ENCODE peak calls at places on chromosomes 7 and 10, in four cellular contexts. I is neural progenitor cell, M is PC-3, F is GM23248. Y is an unnamed sample.

GRCh38 chr10:35434533-35434932 is 98.2 kb downstream of the CCNY start:
- DNase-seq in I (no peak), F (no peak), M (no peak), Y (no peak)

GRCh38 chr7:105796365-105796764 is 80.0 kb downstream of the ATXN7L1 start:
- DNase-seq in I (no peak), M (no peak), F (peak), Y (no peak)

GRCh38 chr7:137953043-137953691 is 48.7 kb downstream of the CREB3L2 start:
- DNase-seq in M (no peak), I (peak), F (peak), Y (no peak)

GRCh38 chr7:148334959-148335577 is 255.5 kb upstream of the C7orf33 start:
- DNase-seq in I (peak), M (peak), F (no peak), Y (no peak)

GRCh38 chr7:132504851-132505250 is 71.4 kb downstream of the PLXNA4 start:
- DNase-seq in M (no peak), I (no peak), F (no peak), Y (no peak)

GRCh38 chr10:19212590-19212989 is 164.0 kb downstream of the MALRD1 start:
- DNase-seq in I (no peak), M (no peak), F (no peak), Y (no peak)

GRCh38 chr10:96642973-96643372 is 56.2 kb upstream of the TM9SF3 start:
- DNase-seq in M (peak), F (peak), I (peak), Y (peak)

GRCh38 chr7:990352-991005 is 7.5 kb downstream of the CYP2W1 start:
- DNase-seq in M (no peak), F (no peak), I (no peak), Y (no peak)

GRCh38 chr10:97542169-97543024 is 30.2 kb upstream of the ANKRD2 start:
- DNase-seq in I (peak), F (peak), M (peak), Y (no peak)

GRCh38 chr7:148963583-148964509 is 64.5 kb downstream of the PDIA4 start:
- DNase-seq in F (peak), I (peak), M (peak), Y (no peak)

GRCh38 chr10:110425684-110426293 is 71.9 kb upstream of the DUSP5 start:
- DNase-seq in F (peak), I (no peak), M (peak), Y (no peak)

GRCh38 chr7:116188-116981 is 76.0 kb upstream of the FAM20C start:
- DNase-seq in I (no peak), F (no peak), M (no peak), Y (no peak)

GRCh38 chr10:77925795-77926565 is 575 bp downstream of the DLG5 start:
- DNase-seq in M (peak), I (peak), F (peak), Y (peak)

GRCh38 chr10:129386415-129387257 is 80.4 kb upstream of the MGMT start:
- DNase-seq in M (no peak), I (no peak), F (no peak), Y (no peak)

GRCh38 chr10:123379156-123379555 is 225.0 kb downstream of the BUB3 start:
- DNase-seq in I (no peak), M (no peak), F (no peak), Y (no peak)

GRCh38 chr7:40611472-40611871 is 476.7 kb downstream of the SUGCT start:
- DNase-seq in I (no peak), M (peak), F (no peak), Y (no peak)

DNA sequence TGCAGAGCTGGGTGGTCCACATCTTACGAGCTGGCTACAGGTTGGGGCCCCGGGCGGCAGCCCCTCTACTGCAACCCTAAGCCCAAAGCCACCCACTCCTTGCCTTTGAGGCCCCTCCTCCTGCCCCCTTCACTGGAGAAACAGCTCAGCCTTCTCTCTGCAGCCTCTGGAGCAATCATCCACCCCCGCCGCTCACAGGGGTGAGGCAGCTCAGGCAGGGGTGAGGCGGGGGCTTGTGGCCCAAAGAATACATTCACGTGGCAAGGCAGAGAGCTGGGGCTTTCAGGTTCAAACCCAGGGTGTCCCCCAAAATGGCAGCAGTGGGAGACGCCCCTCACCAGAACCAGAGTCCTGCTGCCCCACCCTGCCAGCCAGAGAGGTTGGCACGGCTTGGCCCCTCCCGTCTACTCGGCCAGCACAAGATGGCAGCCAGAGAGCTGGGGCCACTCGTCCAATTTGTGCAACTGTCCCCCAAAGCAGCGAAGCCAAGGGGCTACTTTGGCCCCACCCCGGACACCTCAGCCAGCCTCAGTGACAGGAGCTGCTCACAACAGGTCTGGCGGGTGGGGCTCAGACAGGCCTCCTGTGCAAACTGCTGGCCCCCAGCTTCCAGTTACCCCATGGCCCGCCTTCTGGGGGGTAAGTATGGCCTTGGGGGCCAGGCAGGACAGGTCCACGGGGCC is 7.2 kb downstream of the GNB2 start:
- DNase-seq in I (no peak), M (no peak), F (peak), Y (no peak)
- H3K9ac ChIP-seq in I (no peak), M (no peak), F (no peak), Y (no peak)

DNA sequence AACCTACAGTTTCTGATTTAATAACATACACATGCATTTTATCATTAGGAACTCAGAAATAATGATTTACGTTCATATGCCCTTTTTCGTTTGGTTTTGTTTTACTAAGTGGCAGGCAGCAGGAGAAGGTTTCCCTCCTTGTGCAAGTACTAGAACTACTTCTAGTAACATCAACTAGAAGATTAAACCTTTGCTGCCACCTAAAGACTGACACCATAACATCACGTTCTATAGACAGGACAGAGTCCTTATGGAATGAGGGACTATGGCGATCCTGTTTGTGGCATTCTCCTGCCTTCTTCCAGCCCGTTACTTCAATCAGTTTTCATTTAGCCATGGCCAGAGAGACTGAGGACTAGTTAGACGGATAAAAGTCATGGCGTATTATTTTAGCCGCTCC is 53.2 kb downstream of the GAD2 start:
- DNase-seq in F (peak), I (peak), M (peak), Y (peak)
- H3K27ac ChIP-seq in F (no peak), I (no peak), M (no peak), Y (no peak)

GRCh38 chr10:12414278-12414988 is 65.1 kb downstream of the CAMK1D start:
- DNase-seq in F (no peak), I (no peak), M (no peak), Y (no peak)

GRCh38 chr10:12418725-12419278 is 69.5 kb downstream of the CAMK1D start:
- DNase-seq in I (no peak), F (no peak), M (no peak), Y (no peak)

GRCh38 chr10:12417341-12417740 is 68.0 kb downstream of the CAMK1D start:
- DNase-seq in F (no peak), M (no peak), I (no peak), Y (no peak)

GRCh38 chr10:12418000-12418399 is 68.7 kb downstream of the CAMK1D start:
- DNase-seq in M (no peak), F (peak), I (no peak), Y (no peak)

DNA sequence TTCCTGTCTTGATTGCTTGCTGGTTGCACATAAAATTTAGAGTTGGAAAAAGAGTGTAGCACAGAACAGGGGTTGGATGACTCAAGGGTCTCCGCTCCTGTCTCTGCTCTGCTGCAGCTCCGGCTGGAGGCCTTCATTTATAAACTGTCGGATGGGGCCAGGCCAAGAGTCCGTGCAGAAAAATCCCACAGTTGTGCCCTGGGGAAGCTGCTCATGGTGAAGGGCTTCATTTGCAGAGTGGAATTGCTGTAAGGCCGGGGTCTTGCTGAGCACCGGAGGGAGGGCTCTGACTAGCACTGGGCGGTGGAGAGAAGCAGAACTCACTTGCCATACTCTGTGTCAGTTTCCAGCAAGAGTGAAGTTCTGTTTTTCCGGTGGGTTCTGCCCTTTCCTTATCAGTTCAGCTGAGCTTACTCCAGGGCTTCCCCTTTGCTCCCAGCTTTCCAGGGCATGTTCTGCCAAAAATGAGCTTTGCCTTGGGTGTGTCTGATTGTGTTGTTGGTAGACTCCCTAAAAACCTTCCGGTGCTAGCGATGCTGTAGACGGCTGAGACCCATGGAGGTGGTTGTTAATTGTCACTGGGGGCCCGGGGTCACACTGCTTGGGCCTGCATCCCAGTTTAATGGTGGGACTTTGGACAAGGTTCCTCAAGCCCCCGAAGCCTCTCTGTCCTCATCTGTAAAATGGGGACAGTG is 67.2 kb downstream of the CAMK1D start:
- DNase-seq in I (no peak), M (no peak), F (no peak), Y (no peak)
- TF ChIP-seq EZH2phosphoT487 in I (no peak), M (no peak), F (no peak), Y (no peak)

DNA sequence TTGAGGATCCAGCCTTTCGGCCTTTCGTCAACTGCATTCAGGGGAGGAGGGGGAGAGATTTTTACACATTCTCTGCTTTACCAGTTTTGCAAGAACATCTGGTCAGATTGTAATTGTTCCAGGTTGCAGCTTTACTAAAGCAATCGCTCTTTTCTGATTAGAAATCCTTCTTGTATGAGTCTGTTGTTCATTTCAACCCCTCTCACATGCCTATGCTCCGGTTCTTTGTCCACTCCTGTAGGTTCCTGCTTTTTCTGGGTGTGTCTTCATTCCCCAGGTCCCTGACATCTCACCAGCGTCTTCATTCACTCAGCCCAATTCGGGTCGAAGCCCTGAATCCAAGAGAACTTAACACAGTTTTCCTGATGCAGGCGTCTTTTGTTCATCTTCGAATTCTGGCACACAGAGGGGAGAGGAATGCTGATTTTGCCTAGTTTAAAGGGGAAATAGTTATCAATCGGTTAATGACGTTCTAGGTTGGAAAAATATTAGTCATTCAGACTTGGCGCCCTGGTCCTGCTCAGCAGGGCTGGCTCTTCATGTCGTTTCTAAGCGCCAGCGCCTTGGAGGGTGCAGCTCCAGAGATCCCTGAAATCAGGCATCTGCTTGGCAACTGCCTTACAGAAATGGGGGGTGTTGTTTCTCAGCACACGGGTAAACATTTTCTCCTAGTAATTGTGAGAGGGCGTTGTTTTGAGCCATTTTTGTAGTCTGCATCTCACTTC is 1.1 kb upstream of the PRTFDC1 start:
- DNase-seq in I (peak), F (peak), M (peak), Y (no peak)
- H3K9ac ChIP-seq in I (no peak), F (peak), M (peak), Y (no peak)